ENCODE peak calls at places on chromosomes 4 and X, in seven cellular contexts. One of them, this sample, is unnamed.

GRCh38 chrX:132271330-132271729 is 52.1 kb upstream of the RAP2C start:
- DNase-seq in C1 segment of cervical spinal cord: no peak
- DNase-seq in stimulated activated effector memory CD8-positive, alpha-beta T cell treated with anti-CD3 and anti-CD28 coated beads, Interleukin-12 subunit alpha, Interleukin-12 subunit beta, amount 100 ng/mL, for 72 hours: no peak
- DNase-seq in IMR-90: no peak
- DNase-seq in CD4-positive, alpha-beta T cell: no peak
- DNase-seq in HuH-7: no peak
- DNase-seq in T47D: no peak
- DNase-seq in this sample: no peak

GRCh38 chr4:78569291-78569821 is 17.8 kb downstream of the ANXA3 start:
- DNase-seq in IMR-90: peak; percentile 82
- DNase-seq in T47D: peak; percentile 58
- DNase-seq in CD4-positive, alpha-beta T cell: no peak
- DNase-seq in C1 segment of cervical spinal cord: no peak
- DNase-seq in HuH-7: no peak
- DNase-seq in stimulated activated effector memory CD8-positive, alpha-beta T cell treated with anti-CD3 and anti-CD28 coated beads, Interleukin-12 subunit alpha, Interleukin-12 subunit beta, amount 100 ng/mL, for 72 hours: no peak
- DNase-seq in this sample: peak; percentile 53

GRCh38 chr4:26238782-26239647 is 81.8 kb upstream of the RBPJ start:
- DNase-seq in IMR-90: peak; percentile 75
- DNase-seq in T47D: no peak
- DNase-seq in HuH-7: peak; percentile 59
- DNase-seq in C1 segment of cervical spinal cord: no peak
- DNase-seq in CD4-positive, alpha-beta T cell: no peak
- DNase-seq in stimulated activated effector memory CD8-positive, alpha-beta T cell treated with anti-CD3 and anti-CD28 coated beads, Interleukin-12 subunit alpha, Interleukin-12 subunit beta, amount 100 ng/mL, for 72 hours: no peak
- DNase-seq in this sample: no peak

GRCh38 chr4:108129226-108129625 is 39.5 kb downstream of the LEF1 start:
- DNase-seq in stimulated activated effector memory CD8-positive, alpha-beta T cell treated with anti-CD3 and anti-CD28 coated beads, Interleukin-12 subunit alpha, Interleukin-12 subunit beta, amount 100 ng/mL, for 72 hours: no peak
- DNase-seq in C1 segment of cervical spinal cord: no peak
- DNase-seq in CD4-positive, alpha-beta T cell: no peak
- DNase-seq in HuH-7: no peak
- DNase-seq in T47D: no peak
- DNase-seq in IMR-90: no peak
- DNase-seq in this sample: no peak

GRCh38 chrX:136892412-136892811 is 11.9 kb upstream of the RBMX start:
- DNase-seq in HuH-7: no peak
- DNase-seq in C1 segment of cervical spinal cord: no peak
- DNase-seq in stimulated activated effector memory CD8-positive, alpha-beta T cell treated with anti-CD3 and anti-CD28 coated beads, Interleukin-12 subunit alpha, Interleukin-12 subunit beta, amount 100 ng/mL, for 72 hours: no peak
- DNase-seq in T47D: no peak
- DNase-seq in IMR-90: no peak
- DNase-seq in CD4-positive, alpha-beta T cell: no peak
- DNase-seq in this sample: no peak

GRCh38 chrX:66632473-66632872 is 6.4 kb downstream of the EDA2R start:
- DNase-seq in IMR-90: peak; percentile 28
- DNase-seq in HuH-7: no peak
- DNase-seq in CD4-positive, alpha-beta T cell: no peak
- DNase-seq in T47D: no peak
- DNase-seq in stimulated activated effector memory CD8-positive, alpha-beta T cell treated with anti-CD3 and anti-CD28 coated beads, Interleukin-12 subunit alpha, Interleukin-12 subunit beta, amount 100 ng/mL, for 72 hours: no peak
- DNase-seq in C1 segment of cervical spinal cord: no peak
- DNase-seq in this sample: no peak

GRCh38 chrX:153853902-153854267 is 23.5 kb upstream of the PDZD4 start:
- DNase-seq in C1 segment of cervical spinal cord: no peak
- DNase-seq in IMR-90: no peak
- DNase-seq in stimulated activated effector memory CD8-positive, alpha-beta T cell treated with anti-CD3 and anti-CD28 coated beads, Interleukin-12 subunit alpha, Interleukin-12 subunit beta, amount 100 ng/mL, for 72 hours: no peak
- DNase-seq in CD4-positive, alpha-beta T cell: no peak
- DNase-seq in HuH-7: no peak
- DNase-seq in T47D: no peak
- DNase-seq in this sample: no peak

GRCh38 chrX:66760648-66761047 is 121.8 kb upstream of the EDA2R start:
- DNase-seq in T47D: peak; percentile 45
- DNase-seq in stimulated activated effector memory CD8-positive, alpha-beta T cell treated with anti-CD3 and anti-CD28 coated beads, Interleukin-12 subunit alpha, Interleukin-12 subunit beta, amount 100 ng/mL, for 72 hours: no peak
- DNase-seq in IMR-90: no peak
- DNase-seq in HuH-7: no peak
- DNase-seq in C1 segment of cervical spinal cord: no peak
- DNase-seq in CD4-positive, alpha-beta T cell: no peak
- DNase-seq in this sample: no peak

GRCh38 chrX:35773958-35774564 is 24.1 kb upstream of the MAGEB16 start:
- DNase-seq in IMR-90: no peak
- DNase-seq in T47D: no peak
- DNase-seq in CD4-positive, alpha-beta T cell: no peak
- DNase-seq in HuH-7: no peak
- DNase-seq in C1 segment of cervical spinal cord: no peak
- DNase-seq in stimulated activated effector memory CD8-positive, alpha-beta T cell treated with anti-CD3 and anti-CD28 coated beads, Interleukin-12 subunit alpha, Interleukin-12 subunit beta, amount 100 ng/mL, for 72 hours: no peak
- DNase-seq in this sample: no peak

GRCh38 chr4:26201119-26201518 is 119.7 kb upstream of the RBPJ start:
- DNase-seq in CD4-positive, alpha-beta T cell: no peak
- DNase-seq in IMR-90: no peak
- DNase-seq in HuH-7: no peak
- DNase-seq in C1 segment of cervical spinal cord: no peak
- DNase-seq in T47D: no peak
- DNase-seq in stimulated activated effector memory CD8-positive, alpha-beta T cell treated with anti-CD3 and anti-CD28 coated beads, Interleukin-12 subunit alpha, Interleukin-12 subunit beta, amount 100 ng/mL, for 72 hours: no peak
- DNase-seq in this sample: no peak

GRCh38 chrX:153857348-153857903 is 27.1 kb upstream of the PDZD4 start:
- DNase-seq in CD4-positive, alpha-beta T cell: no peak
- DNase-seq in C1 segment of cervical spinal cord: no peak
- DNase-seq in IMR-90: no peak
- DNase-seq in HuH-7: no peak
- DNase-seq in T47D: no peak
- DNase-seq in stimulated activated effector memory CD8-positive, alpha-beta T cell treated with anti-CD3 and anti-CD28 coated beads, Interleukin-12 subunit alpha, Interleukin-12 subunit beta, amount 100 ng/mL, for 72 hours: no peak
- DNase-seq in this sample: no peak

GRCh38 chr4:151029537-151029936 is 14.5 kb upstream of the LRBA start:
- DNase-seq in T47D: no peak
- DNase-seq in C1 segment of cervical spinal cord: no peak
- DNase-seq in IMR-90: no peak
- DNase-seq in HuH-7: no peak
- DNase-seq in CD4-positive, alpha-beta T cell: no peak
- DNase-seq in stimulated activated effector memory CD8-positive, alpha-beta T cell treated with anti-CD3 and anti-CD28 coated beads, Interleukin-12 subunit alpha, Interleukin-12 subunit beta, amount 100 ng/mL, for 72 hours: peak; percentile 63
- DNase-seq in this sample: no peak

This sample was measured in Caki2.